ENCODE peak calls at places on chromosomes 16 and 17, in six cellular contexts. L, D, W, E, P and B are unnamed samples.
A peak's percentile ranks its signal among the peaks of the same experiment; 100 is the strongest.

GRCh38 chr17:43309505-43310329 is 75.9 kb upstream of the RNU2-1 start:
- DNase-seq in D (no peak), W (no peak), P (no peak), L (no peak), E (no peak), B (no peak)

GRCh38 chr16:72646615-72647014 is 401.3 kb downstream of the ZFHX3 start:
- DNase-seq in D (no peak), P (no peak), E (no peak), W (no peak), L (no peak), B (no peak)

GRCh38 chr16:87227651-87228015 is 89.6 kb downstream of the C16orf95 start:
- DNase-seq in D (no peak), P (no peak), W (no peak), L (no peak), E (no peak), B (no peak)

GRCh38 chr17:1495265-1495664 is 2.8 kb upstream of the MYO1C start:
- DNase-seq in E (no peak), P (no peak), W (peak; percentile 63), L (peak; percentile 34), D (no peak), B (no peak)

GRCh38 chr16:56371383-56371937 is 53.9 kb downstream of the AMFR start:
- DNase-seq in P (no peak), D (no peak), E (no peak), W (no peak), L (no peak), B (no peak)

GRCh38 chr17:2124391-2124790 is 69.5 kb downstream of the HIC1 start:
- DNase-seq in W (no peak), L (no peak), P (no peak), D (no peak), E (no peak), B (no peak)

GRCh38 chr16:56584276-56584675 is 5.1 kb upstream of the MT3 start:
- DNase-seq in E (no peak), L (no peak), P (no peak), D (no peak), W (no peak), B (no peak)

GRCh38 chr16:4947722-4948503 is 10.2 kb upstream of the SEC14L5 start:
- DNase-seq in D (no peak), L (no peak), W (no peak), P (no peak), E (no peak), B (no peak)

GRCh38 chr16:913817-914440 is 56.9 kb downstream of the LMF1 start:
- DNase-seq in W (no peak), P (no peak), L (no peak), D (no peak), E (no peak), B (no peak)

GRCh38 chr17:21211825-21212479 is 2.0 kb downstream of the TMEM11 start:
- DNase-seq in P (no peak), E (peak; percentile 6), D (no peak), W (no peak), L (no peak), B (no peak)

GRCh38 chr17:16343569-16343968 is 9.7 kb downstream of the CENPV start:
- DNase-seq in W (no peak), D (no peak), P (no peak), E (no peak), L (no peak), B (no peak)

GRCh38 chr16:87050142-87050541 is 267.1 kb downstream of the C16orf95 start:
- DNase-seq in L (no peak), W (no peak), D (no peak), E (no peak), P (no peak), B (no peak)

GRCh38 chr17:27563532-27563931 is 67.5 kb upstream of the LGALS9 start:
- DNase-seq in E (no peak), P (no peak), W (no peak), D (no peak), L (no peak), B (no peak)

GRCh38 chr17:81018044-81018802 is 16.7 kb upstream of the BAIAP2 start:
- DNase-seq in L (no peak), E (peak; percentile 52), W (no peak), D (peak; percentile 76), P (peak; percentile 28), B (no peak)

GRCh38 chr16:3841729-3842508 is 38.6 kb downstream of the CREBBP start:
- DNase-seq in P (no peak), W (no peak), L (no peak), D (no peak), E (no peak), B (no peak)